ENCODE peak calls at places on chromosomes 5 and 9, in four cellular contexts. H is GM13976, X is lower lobe of right lung, L is neural progenitor cell. K is an unnamed sample.
A peak's percentile ranks its signal among the peaks of the same experiment; 100 is the strongest.

GRCh38 chr5:133905494-133905893 is 62.9 kb downstream of the C5orf15 start:
- DNase-seq in X (no peak), L (no peak), H (no peak), K (no peak)

GRCh38 chr5:137735531-137736284 is at the start of gene KLHL3:
- DNase-seq in H (peak; percentile 49), X (peak; percentile 46), L (peak; percentile 89), K (peak; percentile 76)

GRCh38 chr5:122661496-122662180 is 113.2 kb upstream of the SNX2 start:
- DNase-seq in L (no peak), X (no peak), H (no peak), K (no peak)

GRCh38 chr9:127285957-127286356 is 21.4 kb downstream of the GARNL3 start:
- DNase-seq in L (no peak), H (no peak), X (no peak), K (no peak)

GRCh38 chr5:44827681-44828080 is 18.9 kb downstream of the MRPS30 start:
- DNase-seq in X (no peak), H (no peak), L (no peak), K (no peak)

GRCh38 chr5:157108961-157109360 is at the start of gene HAVCR2:
- DNase-seq in X (peak; percentile 70), L (no peak), H (peak; percentile 55), K (no peak)

GRCh38 chr5:6837519-6838110 is 124.4 kb downstream of the TENT4A start:
- DNase-seq in X (no peak), H (peak; percentile 49), L (no peak), K (no peak)

GRCh38 chr5:11564716-11565115 is 339.5 kb downstream of the CTNND2 start:
- DNase-seq in X (no peak), L (peak; percentile 14), H (no peak), K (no peak)

GRCh38 chr9:129720181-129720864 is 32.5 kb downstream of the PTGES start:
- DNase-seq in L (peak; percentile 66), X (no peak), H (no peak), K (no peak)

DNA sequence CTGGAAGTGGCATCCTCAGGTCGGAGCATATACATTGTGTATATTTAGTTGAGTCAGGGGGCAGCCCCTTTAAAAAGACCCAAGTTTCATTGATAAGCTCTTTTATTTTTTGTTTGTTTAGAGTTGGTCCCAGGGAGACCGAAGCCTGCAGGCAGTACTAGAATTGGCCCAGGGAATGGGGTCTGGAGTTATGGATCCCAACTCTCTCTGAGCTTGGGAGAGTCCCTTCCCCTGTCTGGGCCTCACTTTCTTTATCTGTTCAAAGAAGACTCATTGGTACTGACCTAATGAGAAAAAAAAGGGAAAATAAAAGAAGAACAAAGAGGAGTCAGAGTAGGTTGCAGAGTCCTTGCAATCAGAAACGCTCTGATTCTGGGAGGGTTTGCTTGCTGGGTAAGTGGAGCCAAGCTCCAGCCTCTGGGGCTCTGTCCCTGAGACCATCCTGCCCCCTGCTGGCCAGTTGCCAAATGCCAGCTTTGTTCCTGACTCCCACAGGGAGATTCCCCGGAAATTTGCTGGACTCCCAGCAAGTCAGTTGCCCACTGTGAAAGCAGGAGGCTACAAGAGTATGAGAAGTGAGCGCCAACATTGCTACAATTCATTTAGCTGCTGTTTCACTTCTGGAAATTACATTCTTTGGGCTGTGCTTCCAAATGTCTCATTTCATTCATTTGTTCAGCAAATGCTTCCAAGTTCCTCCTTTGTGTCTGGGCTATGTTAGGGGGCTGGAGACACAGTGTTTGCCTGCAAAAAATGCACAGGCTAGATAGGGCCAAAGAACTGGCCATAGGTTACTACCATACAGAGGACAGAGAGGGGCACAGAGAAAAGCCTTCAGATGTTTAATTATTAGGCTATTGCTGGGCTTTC is 156.2 kb downstream of the MELK start:
- DNase-seq in H (peak; percentile 79), X (peak; percentile 69), L (peak; percentile 92), K (peak; percentile 72)
- TF ChIP-seq CTCF in H (peak; percentile 92), X (peak; percentile 63), L (peak; percentile 99), K (peak; percentile 88)

GRCh38 chr9:19517202-19517942 is 108.6 kb downstream of the ACER2 start:
- DNase-seq in L (peak; percentile 51), X (no peak), H (peak; percentile 17), K (no peak)
- TF ChIP-seq CTCF in L (peak; percentile 65), X (no peak), H (peak; percentile 40), K (peak; percentile 25)

GRCh38 chr9:132182609-132183073 is 20.8 kb downstream of the NTNG2 start:
- DNase-seq in X (no peak), H (no peak), L (peak; percentile 55), K (no peak)
- TF ChIP-seq CTCF in X (no peak), H (no peak), L (peak; percentile 46), K (peak; percentile 62)

GRCh38 chr9:37333288-37333687 is 89.2 kb upstream of the GRHPR start:
- DNase-seq in X (no peak), H (no peak), L (no peak), K (no peak)
- TF ChIP-seq CTCF in X (no peak), H (no peak), L (peak; percentile 24), K (peak; percentile 24)